ENCODE peak calls at places on chromosome X, in five cellular contexts. G is transverse colon; S is lung; F is CD8-positive, alpha-beta T cell; K is choroid plexus epithelial cell. W is an unnamed sample.

GRCh38 chrX:43644124-43644701 is 11.9 kb upstream of the MAOA start:
- DNase-seq in S (no peak), G (no peak), F (no peak), K (peak; percentile 89), W (peak; percentile 86)

GRCh38 chrX:153609917-153610833 is 11.2 kb upstream of the CCNQ start:
- DNase-seq in K (peak; percentile 73), F (peak; percentile 77), S (peak; percentile 62), G (peak; percentile 66), W (peak; percentile 59)

GRCh38 chrX:53233536-53233935 is 8.5 kb upstream of the KDM5C start:
- DNase-seq in F (no peak), G (no peak), K (no peak), S (no peak), W (no peak)

GRCh38 chrX:112094729-112095128 is 12.2 kb upstream of the TRPC5 start:
- DNase-seq in K (no peak), S (no peak), G (no peak), F (no peak), W (no peak)

GRCh38 chrX:15382809-15383208 is 1.4 kb downstream of the VEGFD start:
- DNase-seq in S (no peak), K (no peak), F (no peak), G (no peak), W (no peak)

GRCh38 chrX:150405006-150405405 is 41.9 kb downstream of the MAMLD1 start:
- DNase-seq in F (no peak), K (peak; percentile 20), G (no peak), S (no peak), W (no peak)

GRCh38 chrX:42615161-42615563 is 162.8 kb downstream of the PPP1R2C start:
- DNase-seq in F (peak; percentile 10), K (no peak), G (peak; percentile 68), S (no peak), W (peak; percentile 14)

GRCh38 chrX:48530736-48531135 is 8.8 kb upstream of the TBC1D25 start:
- DNase-seq in G (no peak), F (no peak), K (no peak), S (no peak), W (peak; percentile 40)

GRCh38 chrX:149830192-149830873 is 48.6 kb downstream of the MAGEA9 start:
- DNase-seq in K (peak; percentile 50), F (peak; percentile 22), G (no peak), S (no peak), W (peak; percentile 9)

GRCh38 chrX:55450259-55450658 is 1.7 kb upstream of the MAGEH1 start:
- DNase-seq in S (no peak), F (no peak), G (no peak), K (peak; percentile 18), W (peak; percentile 3)

GRCh38 chrX:124289443-124289842 is 43.0 kb upstream of the TEX13D start:
- DNase-seq in K (no peak), F (no peak), G (no peak), S (no peak), W (no peak)

GRCh38 chrX:22430701-22431100 is 158.0 kb downstream of the CBLL2 start:
- DNase-seq in S (no peak), K (no peak), F (no peak), G (no peak), W (no peak)

GRCh38 chrX:22660756-22661155 is 339.0 kb upstream of the DDX53 start:
- DNase-seq in K (no peak), F (no peak), G (no peak), S (no peak), W (no peak)

GRCh38 chrX:131397891-131398290 is 108.8 kb upstream of the IGSF1 start:
- DNase-seq in F (no peak), G (no peak), S (no peak), K (no peak), W (no peak)

GRCh38 chrX:15947648-15948317 is 93.2 kb upstream of the AP1S2 start:
- DNase-seq in S (no peak), F (no peak), G (no peak), K (peak; percentile 43), W (peak; percentile 73)

GRCh38 chrX:39125834-39126233 is 324.6 kb downstream of the MID1IP1 start:
- DNase-seq in S (no peak), F (no peak), K (no peak), G (no peak), W (no peak)

GRCh38 chrX:30620980-30621716 is 32.1 kb upstream of the GK start:
- DNase-seq in S (no peak), F (no peak), G (no peak), K (peak; percentile 92), W (peak; percentile 84)

GRCh38 chrX:24760601-24761000 is 66.9 kb downstream of the POLA1 start:
- DNase-seq in G (no peak), S (no peak), F (no peak), K (peak; percentile 65), W (no peak)

GRCh38 chrX:24231169-24231568 is 81.6 kb downstream of the ZFX start:
- DNase-seq in S (no peak), F (no peak), G (no peak), K (peak; percentile 88), W (peak; percentile 80)

GRCh38 chrX:7926501-7926900 is 712 bp downstream of the PNPLA4 start:
- DNase-seq in K (peak; percentile 3), G (no peak), F (no peak), S (no peak), W (peak; percentile 55)

GRCh38 chrX:19019996-19020395 is 36.1 kb upstream of the PHKA2 start:
- DNase-seq in G (no peak), S (no peak), F (no peak), K (peak; percentile 46), W (no peak)

GRCh38 chrX:103554687-103555417 is 30.5 kb upstream of the TCEAL4 start:
- DNase-seq in F (peak; percentile 55), S (no peak), K (peak; percentile 72), G (peak; percentile 24), W (peak; percentile 56)

GRCh38 chrX:52923781-52924241 is 26.7 kb downstream of the FAM156B start:
- DNase-seq in K (peak; percentile 62), S (no peak), F (no peak), G (peak; percentile 24), W (peak; percentile 63)

GRCh38 chrX:37060999-37061398 is 52.8 kb downstream of the FAM47C start:
- DNase-seq in S (no peak), F (no peak), G (no peak), K (peak; percentile 68), W (peak; percentile 46)

GRCh38 chrX:153766098-153766817 is 2.2 kb downstream of the PLXNB3 start:
- DNase-seq in G (peak; percentile 11), S (no peak), F (peak; percentile 44), K (peak; percentile 66), W (peak; percentile 63)

GRCh38 chrX:799808-800207 is 169.2 kb downstream of the SHOX start:
- DNase-seq in G (no peak), F (no peak), S (no peak), K (no peak), W (no peak)

GRCh38 chrX:133544778-133545177 is 129.5 kb upstream of the GPC4 start:
- DNase-seq in F (no peak), S (no peak), G (no peak), K (no peak), W (peak; percentile 20)

GRCh38 chrX:133544105-133544504 is 128.8 kb upstream of the GPC4 start:
- DNase-seq in F (no peak), K (peak; percentile 53), G (no peak), S (no peak), W (peak; percentile 87)

GRCh38 chrX:133542476-133542875 is 127.2 kb upstream of the GPC4 start:
- DNase-seq in F (no peak), K (no peak), G (no peak), S (no peak), W (no peak)

GRCh38 chrX:133546441-133546840 is 131.2 kb upstream of the GPC4 start:
- DNase-seq in K (no peak), F (no peak), S (no peak), G (no peak), W (no peak)

DNA sequence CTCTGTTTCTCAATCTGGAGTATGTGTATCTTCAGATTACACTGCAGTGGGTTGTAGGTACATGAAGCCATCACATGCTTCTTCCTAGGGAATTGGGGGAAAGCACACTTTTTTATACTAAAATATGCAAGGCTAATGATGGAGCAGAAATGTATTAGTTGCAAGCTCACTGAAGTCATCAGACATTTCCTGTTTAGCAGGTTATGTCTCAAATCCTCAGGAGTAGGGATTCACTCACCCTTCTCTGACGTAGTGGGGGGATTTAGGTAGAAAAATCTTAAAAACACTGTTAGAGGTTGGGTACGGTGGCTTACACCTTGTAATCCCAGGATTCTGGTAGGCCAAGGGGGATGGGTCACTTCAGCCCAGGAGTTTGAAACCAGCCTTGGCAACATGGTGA is 128.4 kb upstream of the GPC4 start:
- DNase-seq in F (no peak), G (no peak), S (no peak), K (no peak), W (peak; percentile 74)
- H3K4me3 ChIP-seq in F (no peak overlapping the region), G (no peak overlapping the region), S (no peak overlapping the region), K (no peak overlapping the region), W (no peak overlapping the region)

GRCh38 chrX:68945603-68946228 is 116.9 kb downstream of the EFNB1 start:
- DNase-seq in F (no peak), K (peak; percentile 70), G (peak; percentile 12), S (peak; percentile 29), W (peak; percentile 39)
- TF ChIP-seq CTCF in F (no peak), K (peak; percentile 54), G (no peak), S (no peak), W (peak; percentile 31)

DNA sequence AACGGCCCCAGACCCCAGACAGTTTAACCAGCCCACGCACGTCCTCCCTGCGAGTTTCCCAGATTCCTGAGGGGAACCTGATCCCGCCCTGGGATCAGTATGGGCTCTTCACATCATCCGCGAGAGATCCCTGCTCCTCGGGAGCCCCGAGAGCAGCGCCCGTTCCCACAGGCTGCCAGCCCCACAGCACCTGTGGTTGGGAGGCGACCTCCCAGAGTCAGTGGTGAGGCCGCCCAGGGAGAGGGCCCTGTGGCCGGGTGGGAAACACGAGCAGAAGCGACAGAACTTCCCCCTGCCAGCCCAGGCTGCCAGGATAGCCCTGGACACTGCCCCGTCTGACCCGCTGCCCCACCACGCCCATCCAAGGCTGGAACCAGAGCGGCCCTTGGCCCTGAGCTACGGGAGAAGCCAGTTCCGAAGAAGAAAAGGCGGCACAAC is 32.8 kb downstream of the TSC22D3 start:
- DNase-seq in F (no peak), S (no peak), K (peak; percentile 23), G (peak; percentile 43), W (no peak)
- H3K4me3 ChIP-seq in F (peak overlapping the region; percentile 33), S (no peak overlapping the region), K (no peak overlapping the region), G (peak overlapping the region; percentile 31), W (no peak overlapping the region)

GRCh38 chrX:119189586-119189985 is 46.5 kb upstream of the PGRMC1 start:
- DNase-seq in S (no peak), F (no peak), K (peak; percentile 23), G (no peak), W (no peak)

GRCh38 chrX:119189115-119189514 is 47.0 kb upstream of the PGRMC1 start:
- DNase-seq in K (no peak), G (no peak), S (no peak), F (no peak), W (no peak)

GRCh38 chrX:119190736-119191282 is 45.3 kb upstream of the PGRMC1 start:
- DNase-seq in S (no peak), K (peak; percentile 46), G (no peak), F (no peak), W (no peak)

GRCh38 chrX:119190251-119190651 is 45.8 kb upstream of the PGRMC1 start:
- DNase-seq in F (no peak), K (no peak), S (no peak), G (no peak), W (no peak)

DNA sequence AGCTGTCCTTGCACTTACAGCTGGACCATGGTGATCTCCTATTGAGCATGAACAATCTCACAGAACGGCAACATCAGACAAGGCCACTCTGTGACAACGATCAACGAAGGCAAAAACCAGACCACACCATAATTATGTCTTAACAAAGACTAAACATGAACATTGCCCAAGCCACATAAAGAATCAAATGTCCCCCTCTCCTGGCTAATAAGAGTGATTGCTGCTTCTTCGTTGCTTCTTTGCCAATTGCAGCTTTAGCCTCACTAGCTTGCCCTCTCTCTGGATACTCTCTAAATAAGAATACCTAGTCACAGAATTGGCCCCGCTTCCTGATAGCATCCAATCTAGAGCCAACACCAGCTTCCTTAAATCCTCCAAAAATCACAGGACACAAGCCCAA is 41.5 kb upstream of the PGRMC1 start:
- DNase-seq in G (no peak), S (no peak), F (no peak), K (peak; percentile 54), W (peak; percentile 5)
- TF ChIP-seq CTCF in G (no peak), S (no peak), F (no peak), K (peak; percentile 54), W (no peak)

W was measured in epithelial cell of esophagus.